ENCODE peak calls at places on chromosome 22, in seven cellular contexts. U is GM13976; P is endodermal cell; F is progenitor cell of endocrine pancreas; D is GM20000; O is WTC11; H is CD8-positive, alpha-beta T cell. Q is an unnamed sample.

GRCh38 chr22:25027959-25028840 is 75.7 kb downstream of the KIAA1671 start:
- DNase-seq in U (peak), D (no peak), O (peak), P (peak), F (no peak), H (no peak), Q (peak)

GRCh38 chr22:23106906-23107367 is 34.9 kb downstream of the RSPH14 start:
- DNase-seq in D (no peak), P (no peak), H (no peak), U (no peak), O (no peak), F (no peak), Q (no peak)

GRCh38 chr22:37639070-37639760 is at the start of gene SH3BP1:
- DNase-seq in P (peak), U (peak), D (peak), H (no peak), O (peak), F (peak), Q (peak)

GRCh38 chr22:26889794-26890193 is 232.4 kb downstream of the MIAT start:
- DNase-seq in U (no peak), P (no peak), O (no peak), F (no peak), H (no peak), D (no peak), Q (no peak)

GRCh38 chr22:43000441-43001175 is 14.3 kb downstream of the PACSIN2 start:
- DNase-seq in U (peak), F (no peak), H (no peak), P (no peak), D (peak), O (no peak), Q (no peak)

GRCh38 chr22:44024288-44024908 is at the start of gene PARVB:
- DNase-seq in U (peak), O (peak), F (peak), H (no peak), D (peak), P (peak), Q (peak)

GRCh38 chr22:41638748-41639147 is 17.7 kb downstream of the XRCC6 start:
- DNase-seq in O (no peak), U (no peak), P (no peak), F (no peak), H (no peak), D (no peak), Q (no peak)

GRCh38 chr22:43440103-43440387 is 28.2 kb downstream of the MPPED1 start:
- DNase-seq in D (no peak), F (no peak), U (no peak), H (no peak), O (no peak), P (no peak), Q (no peak)

GRCh38 chr22:44683237-44683636 is 18.8 kb upstream of the PRR5 start:
- DNase-seq in O (no peak), P (no peak), U (peak), F (no peak), D (peak), H (no peak), Q (no peak)

GRCh38 chr22:31274017-31274416 is 18.3 kb downstream of the PIK3IP1 start:
- DNase-seq in O (no peak), H (no peak), D (no peak), F (no peak), U (no peak), P (no peak), Q (no peak)

GRCh38 chr22:39318507-39319283 is 728 bp downstream of the RPL3 start:
- DNase-seq in F (no peak), U (no peak), O (no peak), P (no peak), D (no peak), H (no peak), Q (no peak)

GRCh38 chr22:26054846-26055245 is 114.4 kb upstream of the SEZ6L start:
- DNase-seq in F (no peak), O (no peak), U (no peak), P (no peak), D (no peak), H (no peak), Q (no peak)

GRCh38 chr22:39185601-39186012 is 33.1 kb upstream of the CBX7 start:
- DNase-seq in F (no peak), D (no peak), U (no peak), H (no peak), O (no peak), P (peak), Q (no peak)

GRCh38 chr22:44686873-44687600 is 15.0 kb upstream of the PRR5 start:
- DNase-seq in D (no peak), P (no peak), F (no peak), H (no peak), O (no peak), U (no peak), Q (no peak)

GRCh38 chr22:30305519-30305905 is 16.2 kb upstream of the CASTOR1 start:
- DNase-seq in F (no peak), H (no peak), D (peak), U (peak), O (no peak), P (no peak), Q (no peak)

GRCh38 chr22:27667121-27667843 is 134.3 kb downstream of the MN1 start:
- DNase-seq in D (no peak), O (no peak), P (peak), F (no peak), U (no peak), H (no peak), Q (peak)

GRCh38 chr22:25092119-25092518 is 107.5 kb upstream of the CRYBB3 start:
- DNase-seq in P (no peak), F (no peak), D (no peak), O (no peak), U (no peak), H (no peak), Q (no peak)

GRCh38 chr22:22763512-22763911 is 119.1 kb downstream of the GGTLC2 start:
- DNase-seq in P (no peak), O (no peak), D (no peak), H (no peak), U (no peak), F (no peak), Q (no peak)

GRCh38 chr22:32776800-32777199 is 24.7 kb upstream of the TIMP3 start:
- DNase-seq in F (no peak), P (no peak), H (no peak), O (no peak), U (no peak), D (no peak), Q (no peak)

GRCh38 chr22:21896951-21897513 is 29.6 kb upstream of the MAPK1 start:
- DNase-seq in D (no peak), F (no peak), O (no peak), P (no peak), H (no peak), U (no peak), Q (no peak)

GRCh38 chr22:30280495-30280894 is 8.8 kb downstream of the CASTOR1 start:
- DNase-seq in P (no peak), U (no peak), D (no peak), H (no peak), F (no peak), O (no peak), Q (no peak)

GRCh38 chr22:44019416-44019815 is 4.7 kb upstream of the PARVB start:
- DNase-seq in D (no peak), H (no peak), P (no peak), O (no peak), U (no peak), F (no peak), Q (no peak)

GRCh38 chr22:38085056-38085455 is 1.1 kb upstream of the SLC16A8 start:
- DNase-seq in P (no peak), D (no peak), U (no peak), H (no peak), O (no peak), F (no peak), Q (no peak)

GRCh38 chr22:44348963-44349950 is 36.5 kb upstream of the SHISAL1 start:
- DNase-seq in D (no peak), P (no peak), H (no peak), O (no peak), F (no peak), U (no peak), Q (peak)

GRCh38 chr22:38423512-38424503 is 31.2 kb downstream of the KCNJ4 start:
- DNase-seq in D (no peak), U (no peak), F (no peak), O (no peak), P (no peak), H (no peak), Q (no peak)

GRCh38 chr22:22703715-22704114 is 59.3 kb downstream of the GGTLC2 start:
- DNase-seq in D (no peak), U (no peak), O (no peak), F (no peak), H (no peak), P (no peak), Q (no peak)

GRCh38 chr22:42855726-42856125 is 1.3 kb downstream of the ARFGAP3 start:
- DNase-seq in F (no peak), P (no peak), U (no peak), O (no peak), H (no peak), D (no peak), Q (no peak)

GRCh38 chr22:21634844-21635243 is 2.3 kb downstream of the CCDC116 start:
- DNase-seq in H (no peak), D (no peak), P (no peak), O (no peak), F (no peak), U (no peak), Q (no peak)

GRCh38 chr22:41597635-41597953 is 8.0 kb upstream of the PMM1 start:
- DNase-seq in O (no peak), F (no peak), H (no peak), D (no peak), U (no peak), P (no peak), Q (no peak)

GRCh38 chr22:32785636-32786418 is 15.7 kb upstream of the TIMP3 start:
- DNase-seq in P (no peak), F (no peak), O (no peak), U (no peak), D (no peak), H (no peak), Q (no peak)

GRCh38 chr22:39169797-39170466 is 17.5 kb upstream of the CBX7 start:
- DNase-seq in O (no peak), P (peak), U (no peak), D (no peak), F (no peak), H (no peak), Q (no peak)

GRCh38 chr22:43883012-43883661 is 8.7 kb downstream of the PNPLA5 start:
- DNase-seq in H (no peak), O (peak), F (peak), D (peak), U (peak), P (peak), Q (peak)

GRCh38 chr22:42685941-42686666 is 34.6 kb downstream of the A4GALT start:
- DNase-seq in P (no peak), F (no peak), H (no peak), D (no peak), U (peak), O (no peak), Q (no peak)

GRCh38 chr22:36563444-36563843 is 34.5 kb upstream of the EIF3D start:
- DNase-seq in H (no peak), F (no peak), D (no peak), O (no peak), U (no peak), P (peak), Q (no peak)

GRCh38 chr22:36562261-36562835 is 33.4 kb upstream of the EIF3D start:
- DNase-seq in D (no peak), P (no peak), O (no peak), U (no peak), H (no peak), F (no peak), Q (no peak)

GRCh38 chr22:36563898-36564297 is 34.9 kb upstream of the EIF3D start:
- DNase-seq in P (no peak), O (no peak), U (no peak), H (no peak), D (no peak), F (no peak), Q (no peak)

GRCh38 chr22:36564422-36565151 is 35.6 kb upstream of the EIF3D start:
- DNase-seq in O (no peak), H (no peak), F (no peak), P (no peak), D (no peak), U (no peak), Q (no peak)

DNA sequence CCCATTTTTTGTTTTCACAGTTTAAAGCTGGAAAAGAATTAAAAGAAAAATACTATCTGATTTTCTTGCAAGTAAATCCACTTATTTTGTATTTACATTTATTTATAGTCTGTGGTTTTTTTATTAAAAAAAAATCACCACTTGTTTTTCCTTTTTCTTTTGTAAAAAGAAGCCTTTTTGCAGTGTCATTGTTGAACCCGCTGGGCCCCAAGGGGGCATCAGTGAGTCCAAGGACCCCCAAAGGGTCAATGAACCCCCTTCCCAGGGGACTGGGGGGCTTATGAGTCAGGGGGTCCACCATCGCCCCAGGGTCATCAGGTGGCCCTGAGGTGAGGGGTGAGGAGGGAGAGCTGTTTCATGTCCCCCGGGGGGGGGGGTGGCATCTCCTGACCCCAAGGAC is 34.0 kb upstream of the EIF3D start:
- DNase-seq in P (no peak), O (no peak), U (no peak), H (no peak), D (no peak), F (no peak), Q (no peak)
- TF ChIP-seq CTCF in P (peak), O (no peak), U (no peak), H (no peak), D (no peak), F (no peak), Q (no peak)

GRCh38 chr22:40346178-40347064 is at the start of gene ADSL:
- DNase-seq in F (peak), U (peak), O (peak), P (peak), H (peak), D (peak), Q (peak)
- TF ChIP-seq CTCF in F (no peak), U (no peak), O (no peak), P (peak), H (no peak), D (no peak), Q (no peak)

GRCh38 chr22:48841881-48842582 is 985.6 kb downstream of the BRD1 start:
- DNase-seq in P (no peak), O (no peak), D (no peak), U (no peak), F (no peak), H (no peak), Q (no peak)

GRCh38 chr22:48842583-48842945 is 985.1 kb downstream of the BRD1 start:
- DNase-seq in O (no peak), P (no peak), D (no peak), F (no peak), H (no peak), U (no peak), Q (no peak)

GRCh38 chr22:48838376-48838775 is 989.3 kb downstream of the BRD1 start:
- DNase-seq in H (no peak), O (no peak), D (no peak), P (no peak), F (no peak), U (no peak), Q (no peak)

GRCh38 chr22:48838846-48839730 is 988.6 kb downstream of the BRD1 start:
- DNase-seq in O (no peak), D (no peak), P (no peak), H (no peak), F (no peak), U (no peak), Q (no peak)

DNA sequence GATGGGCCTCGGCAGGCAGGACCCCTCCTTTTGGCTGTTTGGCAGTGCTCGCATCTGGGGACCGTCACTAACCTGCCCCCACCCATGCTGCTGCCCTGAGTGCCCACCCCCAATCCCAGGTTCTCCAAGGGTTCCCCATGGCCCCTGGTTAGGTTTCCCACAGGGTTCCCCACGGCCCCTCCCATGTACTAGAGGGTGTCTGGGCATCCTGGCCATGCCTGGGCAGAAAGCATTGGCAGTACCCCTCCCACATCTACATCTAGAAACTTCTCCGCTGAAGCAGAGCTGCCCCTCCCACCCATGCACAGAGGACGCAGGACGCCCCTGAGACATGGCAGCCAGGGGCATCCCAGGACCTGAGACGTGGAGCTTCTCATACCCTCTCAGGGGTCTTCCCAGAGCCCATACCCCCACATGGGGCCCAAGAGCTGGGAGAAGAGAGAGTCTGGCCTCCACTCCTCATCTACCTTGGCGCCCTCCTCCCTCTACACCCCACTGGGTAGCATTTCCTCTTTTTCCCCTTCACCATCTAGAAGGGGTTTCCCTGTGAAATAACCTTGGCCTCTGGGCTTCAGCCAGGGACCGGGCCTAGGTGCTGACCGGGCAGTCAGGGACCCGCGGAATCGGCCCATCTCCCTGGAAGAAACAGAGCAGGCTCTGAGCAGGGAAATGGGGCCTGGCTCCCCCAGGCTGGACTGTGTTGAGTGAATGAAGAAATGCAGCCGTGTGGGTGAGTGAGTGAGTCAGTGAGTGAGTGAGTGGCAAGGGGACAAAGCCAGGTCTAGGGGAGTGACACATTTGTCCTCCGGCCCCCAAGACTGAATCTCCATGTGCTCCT is 987.3 kb downstream of the BRD1 start:
- DNase-seq in U (no peak), F (no peak), D (no peak), H (no peak), O (no peak), P (peak), Q (no peak)
- TF ChIP-seq CTCF in U (no peak), F (no peak), D (no peak), H (no peak), O (no peak), P (no peak), Q (no peak)

GRCh38 chr22:17638182-17638431 is 450 bp upstream of the BCL2L13 start:
- DNase-seq in F (no peak), O (no peak), U (peak), D (peak), P (no peak), H (no peak), Q (no peak)
- TF ChIP-seq CTCF in F (peak), O (no peak), U (no peak), D (no peak), P (peak), H (no peak), Q (no peak)

GRCh38 chr22:20588092-20588842 is 80.9 kb downstream of the MED15 start:
- DNase-seq in U (no peak), O (no peak), H (no peak), F (no peak), P (no peak), D (no peak), Q (no peak)
- TF ChIP-seq CTCF in U (no peak), O (no peak), H (no peak), F (peak), P (peak), D (no peak), Q (no peak)

DNA sequence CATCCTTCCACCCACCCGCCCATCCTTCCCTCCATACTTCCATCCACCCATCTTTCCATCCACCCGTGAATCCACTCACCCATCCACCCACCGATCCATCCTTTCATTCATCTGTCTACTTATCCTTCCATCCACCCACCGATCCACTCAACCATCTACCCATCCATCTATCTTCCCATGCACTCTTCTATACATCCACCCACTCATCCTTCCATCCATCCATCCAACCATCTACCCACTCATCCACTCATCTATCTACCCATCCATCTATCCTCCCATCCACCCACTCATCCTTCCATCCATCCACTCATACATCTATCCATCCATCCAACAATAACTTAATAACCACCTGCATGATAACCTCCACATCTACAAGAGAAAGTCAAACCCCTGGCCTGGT is 47.3 kb downstream of the WNT7B start:
- DNase-seq in P (no peak), D (no peak), F (no peak), O (no peak), H (no peak), U (no peak), Q (no peak)
- TF ChIP-seq CTCF in P (no peak), D (no peak), F (no peak), O (no peak), H (no peak), U (no peak), Q (no peak)

GRCh38 chr22:33918676-33919590 is 1.3 kb downstream of the LARGE1 start:
- DNase-seq in F (no peak), P (no peak), O (peak), H (no peak), U (peak), D (no peak), Q (peak)

GRCh38 chr22:33914699-33915098 is 5.6 kb downstream of the LARGE1 start:
- DNase-seq in D (no peak), O (no peak), U (no peak), H (no peak), F (no peak), P (no peak), Q (no peak)

GRCh38 chr22:33920927-33921575 is 775 bp upstream of the LARGE1 start:
- DNase-seq in F (peak), P (peak), O (peak), D (peak), U (peak), H (peak), Q (peak)

GRCh38 chr22:33919591-33920501 is at the start of gene LARGE1:
- DNase-seq in H (no peak), F (peak), O (peak), D (peak), U (peak), P (peak), Q (peak)

DNA sequence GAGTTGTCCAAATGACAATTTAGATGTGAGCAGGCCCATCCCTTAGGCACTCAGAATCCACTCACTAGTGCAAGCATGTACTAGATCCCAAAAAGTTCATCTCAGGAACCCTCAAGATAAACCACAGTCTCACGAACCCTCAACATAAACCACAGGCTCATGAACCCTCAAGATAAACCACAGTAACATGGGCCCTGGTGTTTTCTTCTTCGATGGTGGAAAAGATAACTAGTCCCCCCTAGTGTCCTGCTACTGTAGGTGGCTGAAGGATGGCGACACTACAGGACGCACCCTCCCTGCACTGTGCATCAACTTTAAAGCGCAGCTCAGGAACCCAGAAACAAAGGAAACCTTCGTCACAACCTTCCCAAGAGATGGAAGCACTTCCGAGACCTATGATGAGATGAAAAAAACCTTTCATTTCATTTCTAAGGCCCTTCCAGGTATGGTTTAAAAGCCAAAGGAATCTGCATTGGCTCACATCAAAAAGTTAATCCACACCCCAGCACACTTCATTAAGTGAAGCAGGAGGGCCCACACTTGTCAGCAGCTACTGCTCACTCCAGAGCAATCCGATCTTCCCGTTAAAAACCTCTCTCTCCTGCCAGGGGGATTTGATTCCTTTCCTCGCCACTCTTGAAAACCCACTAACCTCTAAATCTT is 2.4 kb downstream of the LARGE1 start:
- DNase-seq in U (peak), D (peak), H (no peak), P (peak), F (no peak), O (peak), Q (peak)
- TF ChIP-seq CTCF in U (peak), D (no peak), H (no peak), P (peak), F (no peak), O (no peak), Q (peak)